ENCODE peak calls at places on chromosomes 4 and X, in five cellular contexts. O is testis, C is esophagus squamous epithelium, X is A549, N is heart left ventricle. Q is an unnamed sample.

GRCh38 chr4:26520728-26521442 is 30.6 kb upstream of the CCKAR start:
- DNase-seq in O (no peak), C (no peak), X (no peak), N (no peak), Q (no peak)

GRCh38 chr4:8500966-8501365 is 60.4 kb downstream of the TRMT44 start:
- DNase-seq in O (no peak), C (no peak), X (no peak), N (no peak), Q (no peak)

GRCh38 chr4:38980903-38981676 is 51.1 kb downstream of the TMEM156 start:
- DNase-seq in O (no peak), C (no peak), X (no peak), N (no peak), Q (no peak)

GRCh38 chrX:23616361-23616760 is 50.9 kb upstream of the PRDX4 start:
- DNase-seq in O (no peak), C (no peak), X (peak), N (no peak), Q (no peak)

GRCh38 chr4:6767341-6767724 is 15.2 kb upstream of the KIAA0232 start:
- DNase-seq in O (no peak), C (no peak), X (no peak), N (no peak), Q (no peak)

GRCh38 chr4:138406881-138407280 is 164.7 kb upstream of the SLC7A11 start:
- DNase-seq in O (no peak), C (no peak), X (no peak), N (no peak), Q (no peak)

GRCh38 chrX:82816001-82816400 is 692.1 kb upstream of the POU3F4 start:
- DNase-seq in O (no peak), C (no peak), X (no peak), N (no peak), Q (no peak)

GRCh38 chr4:105896984-105897760 is 1.9 kb downstream of the NPNT start:
- DNase-seq in O (no peak), C (no peak), X (no peak), N (no peak), Q (no peak)

GRCh38 chr4:66094070-66094469 is 423.8 kb upstream of the EPHA5 start:
- DNase-seq in O (no peak), C (no peak), X (no peak), N (no peak), Q (no peak)

GRCh38 chr4:61521451-61521850 is 321.3 kb downstream of the ADGRL3 start:
- DNase-seq in O (no peak), C (no peak), X (no peak), N (no peak), Q (no peak)

GRCh38 chrX:153945956-153946909 is 1.8 kb upstream of the RENBP start:
- DNase-seq in O (no peak), C (no peak), X (no peak), N (no peak), Q (no peak)

GRCh38 chr4:148441624-148441985 is 609 bp downstream of the NR3C2 start:
- DNase-seq in O (peak), C (no peak), X (no peak), N (no peak), Q (no peak)

DNA sequence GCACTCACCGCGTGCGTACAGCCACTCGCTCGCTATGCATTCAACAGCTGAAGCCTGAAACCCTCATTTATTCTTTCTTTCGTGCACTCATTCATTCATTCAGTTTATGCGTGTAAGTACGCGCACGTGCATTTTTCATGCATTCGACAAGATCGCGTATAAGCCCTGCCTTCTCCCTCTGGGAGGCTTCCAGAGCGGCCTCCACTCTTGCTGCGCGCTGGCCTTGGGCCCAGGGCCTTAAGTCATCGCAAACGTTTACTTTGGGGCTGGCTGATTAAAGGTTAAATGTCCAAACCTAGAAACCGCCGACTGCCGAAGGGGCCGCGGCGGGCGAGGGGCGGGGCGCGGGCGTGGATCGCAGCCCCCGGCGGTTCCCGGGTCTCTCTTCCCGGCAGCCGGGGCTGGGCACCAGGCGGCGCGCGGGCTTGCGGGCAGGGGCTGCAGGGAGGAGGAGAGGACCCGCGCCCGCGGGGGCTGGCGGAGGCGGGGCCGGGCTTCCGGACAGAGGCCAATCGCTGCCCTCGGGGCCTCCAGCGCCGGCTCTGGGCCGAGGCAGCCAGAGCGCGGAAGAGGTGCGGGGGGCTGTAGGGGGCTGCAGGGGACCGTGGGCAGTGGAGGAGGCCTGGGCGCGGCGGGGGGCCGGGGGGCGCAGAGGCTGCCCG is at the start of gene GYG2:
- DNase-seq in O (no peak), C (no peak), X (peak), N (no peak), Q (no peak)
- H3K4me3 ChIP-seq in O (peak), C (peak), X (peak), N (peak), Q (peak)

DNA sequence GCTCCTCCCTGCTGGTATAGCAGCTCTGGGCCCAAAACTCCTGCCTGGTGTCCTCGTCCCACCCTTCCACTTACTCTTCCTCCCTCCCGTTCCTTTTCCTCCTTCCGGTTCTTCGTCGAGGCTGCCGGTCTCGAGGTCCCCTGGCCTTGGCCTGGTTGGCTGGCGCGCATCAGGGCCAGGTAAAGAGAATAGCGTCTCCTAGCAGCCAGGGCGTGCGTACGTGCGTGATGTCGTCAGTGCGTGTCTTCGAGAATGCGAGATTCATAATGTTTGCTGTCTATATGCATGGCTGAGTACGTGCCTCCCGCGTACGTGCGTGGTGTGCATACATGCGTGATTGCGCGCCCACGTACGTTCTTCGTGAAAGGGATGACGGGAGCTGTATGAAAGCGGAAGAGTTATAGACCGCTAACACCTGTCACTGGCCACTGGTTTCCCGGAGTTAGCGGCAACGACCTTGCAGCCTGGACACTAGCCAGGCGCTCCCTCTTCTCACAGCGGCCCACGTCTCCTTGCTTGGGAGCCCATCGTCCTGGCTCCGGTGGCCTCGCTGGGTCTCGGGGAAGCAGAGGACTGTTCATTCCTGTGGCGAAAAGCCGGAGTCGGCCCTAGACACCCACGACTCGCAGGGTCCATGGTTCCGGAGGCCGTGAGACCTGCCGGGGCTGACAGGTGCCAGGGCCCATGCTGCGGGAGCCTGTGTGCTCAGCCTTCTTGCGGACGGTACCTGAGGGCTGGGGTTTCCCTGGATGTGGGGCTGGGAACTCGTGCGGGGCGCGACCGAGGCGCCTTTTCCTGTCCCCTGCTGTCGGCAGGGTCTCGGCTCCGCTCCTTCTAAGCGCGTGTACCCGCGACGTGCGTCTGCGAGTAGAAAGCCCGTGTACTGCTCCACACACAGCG is at the start of gene EOLA1:
- DNase-seq in O (peak), C (peak), X (peak), N (peak), Q (peak)
- TF ChIP-seq POLR2A in O (no peak), C (peak), X (peak), N (no peak), Q (no peak)

GRCh38 chr4:142264961-142265360 is 581.1 kb downstream of the INPP4B start:
- DNase-seq in O (no peak), C (no peak), X (peak), N (no peak), Q (no peak)
- TF ChIP-seq CTCF in O (no peak), C (no peak), X (no peak), N (no peak), Q (no peak)

DNA sequence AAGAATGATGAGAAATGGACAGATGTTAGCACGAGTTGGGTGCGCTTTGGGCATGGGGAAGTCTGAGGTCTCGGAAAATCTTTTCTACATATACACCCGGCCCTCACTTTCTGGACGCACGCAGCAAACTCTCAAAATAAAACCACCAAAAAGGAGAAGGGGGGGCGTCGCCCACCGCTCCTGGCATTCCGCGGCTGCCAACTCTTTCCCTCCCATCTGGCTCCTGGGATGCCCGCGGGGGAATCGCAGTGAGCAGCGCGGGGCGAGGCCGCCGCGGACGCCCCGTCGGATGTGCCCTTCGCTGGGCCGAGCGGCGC is 697 bp downstream of the IGFBP7 start:
- DNase-seq in O (no peak), C (no peak), X (no peak), N (no peak), Q (no peak)
- H3K4me3 ChIP-seq in O (peak), C (peak), X (peak), N (peak), Q (peak)

DNA sequence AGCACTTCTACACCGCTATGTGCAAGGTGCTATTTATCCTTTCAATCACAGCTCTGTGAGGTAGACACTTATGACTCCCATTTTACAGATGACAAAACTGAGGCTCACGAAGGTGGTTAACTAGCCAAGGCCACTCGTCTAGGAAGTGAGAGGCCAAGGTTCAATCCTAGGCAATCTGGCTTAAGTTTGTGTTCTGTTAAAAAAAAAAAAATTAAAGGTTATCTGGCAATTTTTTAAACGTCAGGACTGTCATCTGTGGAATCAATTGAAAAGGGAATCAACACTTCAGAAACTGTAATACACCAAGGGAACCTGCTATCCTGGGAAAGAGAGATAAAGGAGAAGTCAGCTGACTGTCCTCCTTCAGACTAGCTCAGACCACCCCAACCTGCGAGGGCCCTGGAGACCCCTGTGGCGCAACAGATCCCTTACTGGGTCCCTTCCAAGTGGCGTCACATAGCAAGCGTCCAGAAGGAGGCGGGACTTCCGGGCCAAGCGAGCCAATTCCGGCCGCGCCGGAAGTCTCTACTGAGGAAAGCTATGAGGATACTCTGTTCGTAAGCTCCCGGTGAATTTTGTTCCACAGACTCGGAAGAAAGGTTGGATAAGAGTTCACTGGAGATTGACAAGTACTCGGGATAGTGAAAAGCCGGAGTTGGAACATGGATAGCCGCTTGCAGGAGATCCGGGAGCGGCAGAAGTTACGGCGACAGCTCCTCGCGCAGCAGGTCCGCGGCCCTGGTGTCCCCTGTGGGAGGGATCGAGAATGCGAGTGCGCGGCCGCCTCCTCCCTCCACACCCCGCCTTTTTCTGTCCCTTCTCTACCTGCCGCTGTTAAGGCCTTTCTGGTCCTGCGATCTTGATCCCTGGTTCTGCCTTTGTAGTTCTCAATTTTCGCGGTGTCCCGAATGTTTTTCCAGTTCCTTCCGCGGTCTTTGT is at the start of gene METTL14:
- DNase-seq in O (peak), C (peak), X (peak), N (peak), Q (no peak)
- TF ChIP-seq POLR2A in O (peak), C (peak), X (no peak), N (peak), Q (no peak)

DNA sequence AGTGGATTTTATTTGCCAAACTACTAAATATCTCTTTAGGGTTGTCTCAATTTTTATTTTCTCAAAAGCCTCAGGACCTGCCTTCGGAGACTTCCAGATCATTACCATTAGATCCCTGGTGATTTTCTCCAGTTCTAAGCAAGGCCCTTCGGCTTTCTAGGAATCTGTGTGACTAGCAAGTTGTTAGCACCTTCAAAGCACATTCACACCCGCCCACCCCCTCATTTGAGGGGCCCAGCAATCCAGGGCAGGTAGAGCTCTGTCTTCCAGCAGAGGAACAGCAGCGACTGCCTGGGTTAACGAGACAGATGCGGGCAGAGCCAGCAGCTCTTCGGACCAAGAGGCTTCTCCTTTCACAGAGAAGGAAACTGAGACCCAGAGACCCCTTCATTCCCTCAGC is 2.0 kb downstream of the WDR1 start:
- DNase-seq in O (no peak), C (no peak), X (no peak), N (no peak), Q (no peak)
- TF ChIP-seq CTCF in O (no peak), C (no peak), X (no peak), N (no peak), Q (no peak)

GRCh38 chr4:17517664-17518063 is 2.7 kb downstream of the CLRN2 start:
- DNase-seq in O (no peak), C (no peak), X (no peak), N (no peak), Q (no peak)
- H3K4me3 ChIP-seq in O (no peak), C (no peak), X (no peak), N (no peak), Q (no peak)

GRCh38 chr4:56345461-56345860 is 41.8 kb downstream of the AASDH start:
- DNase-seq in O (no peak), C (no peak), X (no peak), N (no peak), Q (no peak)
- TF ChIP-seq POLR2A in O (no peak), C (no peak), X (no peak), N (no peak), Q (no peak)

DNA sequence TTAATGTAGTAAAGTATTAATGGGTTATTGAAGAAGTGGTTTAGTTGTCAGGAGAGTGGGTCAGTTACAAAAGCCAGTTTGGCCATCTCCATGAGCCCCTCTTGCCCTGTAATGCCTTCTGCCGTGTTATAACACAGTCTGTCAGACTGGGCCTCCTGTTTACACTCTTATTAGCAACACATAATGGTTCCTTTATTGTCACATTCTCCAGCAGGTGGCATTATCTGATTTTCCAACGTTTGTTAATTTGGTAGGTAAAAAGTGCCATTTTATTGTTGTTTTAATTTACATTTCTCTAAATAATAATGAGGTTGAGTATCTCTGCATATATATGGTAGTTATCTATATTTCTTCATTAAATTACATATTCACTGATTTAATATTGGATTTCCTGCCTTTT is 560.8 kb downstream of the FGF13 start:
- DNase-seq in O (no peak), C (no peak), X (no peak), N (no peak), Q (no peak)
- TF ChIP-seq CTCF in O (no peak), C (no peak), X (no peak), N (no peak), Q (no peak)

DNA sequence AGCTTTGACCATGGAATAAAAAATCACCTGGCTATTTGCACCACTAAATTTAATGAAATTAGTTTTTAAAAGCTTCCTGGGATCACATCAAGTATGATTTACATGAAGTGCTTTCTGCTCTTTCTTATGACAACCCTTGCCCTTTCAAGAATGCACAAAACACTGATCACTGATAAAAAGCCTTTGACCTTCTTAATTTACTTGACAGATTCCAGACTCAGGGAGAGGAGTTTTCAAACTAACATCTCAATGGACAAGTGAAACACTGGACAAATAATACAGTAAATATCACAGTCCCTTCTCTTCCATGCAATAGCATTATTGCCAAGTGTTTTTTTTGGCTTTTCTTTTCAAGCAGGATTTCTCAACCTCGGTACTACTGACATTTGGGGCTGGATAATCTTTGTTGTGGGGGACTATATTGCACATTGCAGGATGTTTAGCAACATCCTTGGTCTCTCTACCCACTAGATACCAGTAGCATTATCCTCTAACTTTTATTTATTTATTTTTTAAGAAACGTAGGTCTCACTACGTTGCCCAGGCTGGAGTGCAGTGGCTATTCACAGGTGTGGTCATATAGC is 86.3 kb downstream of the ZNF827 start:
- DNase-seq in O (no peak), C (no peak), X (no peak), N (no peak), Q (no peak)
- H3K4me3 ChIP-seq in O (no peak), C (no peak), X (no peak), N (no peak), Q (no peak)